ENCODE peak calls at places on chromosomes 16 and 17, in four cellular contexts. U is K562, O is MM.1S, A is cardiac muscle cell. Z is an unnamed sample.

GRCh38 chr17:9367186-9367585 is 208.4 kb downstream of the STX8 start:
- DNase-seq in U (no peak), O (no peak), A (no peak), Z (no peak)

GRCh38 chr16:58027341-58028167 is 2.0 kb downstream of the MMP15 start:
- DNase-seq in U (peak; percentile 56), O (no peak), A (peak; percentile 34), Z (no peak)

GRCh38 chr17:2591040-2591640 is 2.3 kb upstream of the PAFAH1B1 start:
- DNase-seq in U (no peak), O (no peak), A (no peak), Z (no peak)

GRCh38 chr16:11308493-11309283 is 27.6 kb upstream of the PRM1 start:
- DNase-seq in U (peak; percentile 41), O (peak; percentile 84), A (no peak), Z (no peak)

GRCh38 chr16:30748634-30749445 is 615 bp downstream of the PHKG2 start:
- DNase-seq in U (no peak), O (peak; percentile 21), A (peak; percentile 61), Z (no peak)

GRCh38 chr17:44218344-44219125 is 940 bp downstream of the UBTF start:
- DNase-seq in U (peak; percentile 83), O (peak; percentile 91), A (peak; percentile 93), Z (peak; percentile 92)

GRCh38 chr16:85431431-85432124 is 181.5 kb upstream of the GSE1 start:
- DNase-seq in U (no peak), O (no peak), A (no peak), Z (no peak)

GRCh38 chr16:66629856-66630255 is 25.4 kb downstream of the CMTM3 start:
- DNase-seq in U (no peak), O (no peak), A (no peak), Z (no peak)

GRCh38 chr16:27461483-27462171 is 59.7 kb downstream of the IL21R start:
- DNase-seq in U (no peak), O (no peak), A (no peak), Z (no peak)

GRCh38 chr16:84331998-84332780 is 36.1 kb upstream of the ATP2C2 start:
- DNase-seq in U (no peak), O (no peak), A (no peak), Z (no peak)

GRCh38 chr17:60695960-60696359 is 18.3 kb downstream of the BCAS3 start:
- DNase-seq in U (no peak), O (no peak), A (no peak), Z (no peak)

GRCh38 chr16:56641166-56641565 is 2.7 kb downstream of the MT1A start:
- DNase-seq in U (no peak), O (no peak), A (no peak), Z (no peak)

GRCh38 chr16:87963400-87963799 is 12.2 kb downstream of the BANP start:
- DNase-seq in U (no peak), O (no peak), A (peak; percentile 84), Z (peak; percentile 36)

GRCh38 chr16:7268182-7268581 is 64.5 kb upstream of the RBFOX1 start:
- DNase-seq in U (peak; percentile 52), O (no peak), A (no peak), Z (no peak)

GRCh38 chr17:45745843-45746494 is 38.2 kb upstream of the CRHR1 start:
- DNase-seq in U (no peak), O (no peak), A (no peak), Z (no peak)

GRCh38 chr16:31529398-31530312 is 2.0 kb downstream of the AHSP start:
- DNase-seq in U (peak; percentile 79), O (no peak), A (no peak), Z (no peak)

GRCh38 chr16:5024632-5025031 is 9.1 kb downstream of the NAGPA start:
- DNase-seq in U (no peak), O (peak; percentile 55), A (no peak), Z (no peak)

GRCh38 chr17:17904171-17905035 is 67.6 kb upstream of the SREBF1 start:
- DNase-seq in U (no peak), O (no peak), A (peak; percentile 51), Z (no peak)

GRCh38 chr17:61700252-61700651 is 109.2 kb upstream of the NACA2 start:
- DNase-seq in U (no peak), O (no peak), A (no peak), Z (no peak)

GRCh38 chr16:90002759-90003158 is 16.5 kb downstream of the DBNDD1 start:
- DNase-seq in U (no peak), O (no peak), A (no peak), Z (no peak)

GRCh38 chr17:50234581-50234980 is 33.1 kb upstream of the COL1A1 start:
- DNase-seq in U (no peak), O (no peak), A (no peak), Z (no peak)

GRCh38 chr17:44759096-44759915 is 518 bp downstream of the ADAM11 start:
- DNase-seq in U (peak; percentile 42), O (no peak), A (no peak), Z (no peak)

GRCh38 chr16:69494993-69495392 is 70.6 kb downstream of the CYB5B start:
- DNase-seq in U (peak; percentile 55), O (no peak), A (no peak), Z (peak; percentile 8)

GRCh38 chr17:75063201-75063600 is 16.2 kb downstream of the KCTD2 start:
- DNase-seq in U (no peak), O (no peak), A (no peak), Z (no peak)

GRCh38 chr16:85898521-85899442 is at the start of gene IRF8:
- DNase-seq in U (no peak), O (no peak), A (peak; percentile 81), Z (peak; percentile 49)

GRCh38 chr17:8162997-8163977 is 539 bp upstream of the VAMP2 start:
- DNase-seq in U (no peak), O (no peak), A (no peak), Z (peak; percentile 28)

GRCh38 chr17:83132251-83133081 is 53.1 kb downstream of the METRNL start:
- DNase-seq in U (no peak), O (no peak), A (no peak), Z (no peak)

GRCh38 chr16:78115659-78116058 is 16.2 kb downstream of the WWOX start:
- DNase-seq in U (no peak), O (no peak), A (no peak), Z (no peak)

GRCh38 chr17:80154166-80154565 is 7.2 kb upstream of the EIF4A3 start:
- DNase-seq in U (no peak), O (no peak), A (no peak), Z (no peak)

GRCh38 chr17:16302856-16303255 is 50.4 kb downstream of the CENPV start:
- DNase-seq in U (no peak), O (no peak), A (no peak), Z (no peak)

DNA sequence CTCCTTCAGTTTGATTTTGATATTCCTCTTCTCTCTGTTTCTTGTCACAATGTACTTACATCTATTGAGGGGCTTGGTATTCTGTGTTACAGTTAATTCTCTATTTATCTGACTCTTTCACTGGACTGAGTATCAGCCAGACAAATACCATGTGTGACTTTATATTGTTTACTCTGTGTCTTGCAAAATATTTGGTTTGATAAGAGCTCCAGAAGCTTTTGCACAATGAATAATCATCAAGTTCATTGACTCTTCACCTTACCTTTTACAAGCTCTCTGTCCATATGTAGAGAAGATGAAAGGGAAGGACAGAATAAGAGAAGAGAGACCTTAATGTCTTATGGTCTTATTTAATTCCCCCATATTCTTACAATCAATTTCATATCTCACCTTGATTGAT is 877.7 kb upstream of the CDH8 start:
- DNase-seq in U (no peak), O (no peak), A (no peak), Z (no peak)
- H3K9me3 ChIP-seq in U (no peaks in the 10 kb centered on the region), O (no peaks in the 10 kb centered on the region), A (no peaks in the 10 kb centered on the region), Z (no peaks in the 10 kb centered on the region)

GRCh38 chr17:19759934-19760530 is 11.9 kb upstream of the ALDH3A1 start:
- DNase-seq in U (no peak), O (no peak), A (no peak), Z (no peak)

GRCh38 chr17:19760781-19761180 is 12.7 kb upstream of the ALDH3A1 start:
- DNase-seq in U (no peak), O (no peak), A (no peak), Z (no peak)

GRCh38 chr17:19766016-19766415 is 17.9 kb upstream of the ALDH3A1 start:
- DNase-seq in U (no peak), O (no peak), A (no peak), Z (no peak)

GRCh38 chr17:19763416-19763815 is 15.3 kb upstream of the ALDH3A1 start:
- DNase-seq in U (no peak), O (no peak), A (no peak), Z (no peak)

DNA sequence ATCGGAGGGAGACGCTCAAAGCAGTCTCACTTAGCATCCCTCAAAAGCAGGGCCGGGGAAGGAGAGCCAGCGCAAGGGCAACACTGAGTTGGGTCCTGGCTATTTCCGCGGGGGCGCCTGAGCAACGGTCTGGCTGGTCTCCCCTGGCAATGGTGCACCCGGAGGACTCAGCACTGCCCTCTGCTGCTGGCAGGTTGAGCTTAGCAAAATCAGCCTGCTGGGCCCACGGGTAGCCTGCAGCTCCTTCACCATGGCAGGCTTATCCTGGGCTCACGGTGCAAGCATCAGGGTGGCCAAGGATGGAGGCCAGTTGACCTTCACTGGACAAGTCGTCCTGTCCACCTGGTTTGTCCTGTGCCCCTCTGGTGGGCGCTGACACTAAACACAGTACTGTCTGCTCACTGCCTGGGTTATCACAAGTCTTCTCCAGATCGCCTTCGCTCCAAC is 14.4 kb upstream of the ALDH3A1 start:
- DNase-seq in U (no peak), O (peak; percentile 51), A (peak; percentile 76), Z (peak; percentile 58)
- H3K4me1 ChIP-seq in U (no peaks in the 10 kb centered on the region), O (no peaks in the 10 kb centered on the region), A (no peaks in the 10 kb centered on the region), Z (peaks cover 12% of the 10 kb centered on the region)

DNA sequence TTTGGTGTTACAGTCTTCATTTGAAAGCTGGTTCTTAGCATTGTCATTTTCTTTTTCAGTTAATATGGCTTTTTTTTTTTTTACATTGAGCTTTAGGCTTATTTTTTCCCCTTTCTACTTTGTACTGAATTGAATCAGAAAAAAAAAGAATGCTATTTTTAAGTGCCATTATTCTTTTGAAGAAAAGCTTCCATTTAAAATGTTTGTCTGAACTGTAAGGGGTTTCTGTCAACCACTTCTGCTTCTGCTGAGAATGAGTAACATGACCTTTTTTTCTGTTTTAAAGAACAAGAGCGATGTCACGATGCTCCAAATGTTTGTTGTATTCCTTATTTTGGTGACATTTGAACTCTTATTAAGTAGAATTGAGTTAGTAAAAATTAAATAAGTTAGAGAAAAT is 50.0 kb downstream of the MRTFB start:
- DNase-seq in U (no peak), O (no peak), A (no peak), Z (no peak)
- H3K9me3 ChIP-seq in U (no peaks in the 10 kb centered on the region), O (no peaks in the 10 kb centered on the region), A (no peaks in the 10 kb centered on the region), Z (no peaks in the 10 kb centered on the region)

DNA sequence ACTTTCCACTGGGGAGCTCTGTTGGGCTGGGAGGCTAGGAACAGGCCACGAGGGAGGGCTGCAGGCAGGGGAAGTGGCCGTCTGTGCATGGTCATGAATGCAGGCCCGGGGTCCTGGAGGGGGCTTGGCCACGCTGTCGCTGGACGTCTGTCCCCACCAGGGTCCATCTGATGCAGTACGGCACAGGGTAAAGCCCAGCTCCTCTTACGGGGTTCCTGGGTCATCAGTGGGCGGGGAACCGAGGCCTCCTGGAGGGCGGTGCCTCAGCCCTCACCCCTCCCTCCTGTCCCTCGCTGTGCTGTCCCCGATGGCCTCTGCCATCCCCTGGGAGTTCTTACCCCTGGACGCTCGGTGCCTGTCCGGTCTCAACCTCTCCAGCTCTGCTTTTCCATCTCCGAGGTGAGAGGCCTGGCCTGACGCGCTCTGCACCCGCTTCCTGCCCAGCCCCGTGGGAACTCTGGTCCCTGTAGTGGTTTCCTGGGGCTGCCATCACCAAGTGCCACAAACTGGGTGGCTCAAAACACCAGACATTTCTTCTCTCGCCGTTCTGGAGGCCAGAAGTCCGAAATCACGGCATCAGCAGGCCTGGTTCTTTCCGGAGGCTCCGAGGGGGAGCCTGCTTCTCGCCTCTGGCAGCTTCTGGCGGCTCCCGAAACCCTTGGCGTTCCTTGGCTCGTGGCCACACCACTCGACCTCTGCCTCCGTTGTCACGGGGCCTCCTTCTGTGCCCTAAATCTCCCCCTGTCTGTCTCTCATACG is 182.8 kb downstream of the SEC14L1 start:
- DNase-seq in U (peak; percentile 77), O (no peak), A (peak; percentile 91), Z (peak; percentile 29)
- H3K4me1 ChIP-seq in U (peaks cover 79% of the 10 kb centered on the region), O (peaks cover 40% of the 10 kb centered on the region), A (peaks cover 30% of the 10 kb centered on the region), Z (peaks cover 69% of the 10 kb centered on the region)

GRCh38 chr17:22270381-22270780 is 578.1 kb downstream of the KCNJ18 start:
- DNase-seq in U (no peak), O (no peak), A (no peak), Z (no peak)
- H3K9me3 ChIP-seq in U (no peaks in the 10 kb centered on the region), O (no peaks in the 10 kb centered on the region), A (no peaks in the 10 kb centered on the region), Z (no peaks in the 10 kb centered on the region)

Z was measured in CD4-positive, alpha-beta memory T cell.